ENCODE peak calls at places on chromosomes 11 and 22, in five cellular contexts. U is right lobe of liver, M is GM12891, C is esophagus muscularis mucosa, J is esophagus squamous epithelium. W is an unnamed sample.

GRCh38 chr11:70796601-70797000 is 398.3 kb downstream of the CTTN start:
- DNase-seq in U (no peak), C (no peak), J (no peak), M (no peak), W (no peak)

GRCh38 chr11:84289381-84289906 is 1003.3 kb upstream of the CCDC90B start:
- DNase-seq in M (peak), J (no peak), C (no peak), U (no peak), W (no peak)

GRCh38 chr22:26168199-26168915 is 905 bp upstream of the SEZ6L start:
- DNase-seq in M (no peak), J (no peak), U (no peak), C (no peak), W (no peak)

GRCh38 chr11:13308704-13309103 is 31.1 kb downstream of the BMAL1 start:
- DNase-seq in M (no peak), C (no peak), U (no peak), J (no peak), W (no peak)

GRCh38 chr11:17799147-17799546 is 64.6 kb downstream of the KCNC1 start:
- DNase-seq in C (no peak), J (no peak), U (no peak), M (no peak), W (no peak)

GRCh38 chr11:119691020-119691666 is 37.9 kb downstream of the NECTIN1 start:
- DNase-seq in J (no peak), M (no peak), C (no peak), U (no peak), W (no peak)

GRCh38 chr11:11211888-11212287 is 141.2 kb downstream of the CSNK2A3 start:
- DNase-seq in M (no peak), U (no peak), J (no peak), C (no peak), W (no peak)

GRCh38 chr11:11748706-11749365 is 92.9 kb upstream of the USP47 start:
- DNase-seq in U (no peak), M (no peak), C (peak), J (no peak), W (no peak)

GRCh38 chr22:38228873-38229740 is 27.3 kb downstream of the MAFF start:
- DNase-seq in J (no peak), C (no peak), M (no peak), U (no peak), W (peak)

GRCh38 chr22:38754247-38755154 is 1.3 kb downstream of the SUN2 start:
- DNase-seq in J (peak), C (peak), M (no peak), U (peak), W (peak)

GRCh38 chr11:111299111-111300026 is 1.0 kb downstream of the POU2AF3 start:
- DNase-seq in U (peak), J (no peak), C (peak), M (peak), W (no peak)
- TF ChIP-seq POLR2A in U (no peak), J (no peak), C (no peak), M (no peak), W (no peak)

GRCh38 chr11:46392421-46393230 is 1.1 kb upstream of the CHRM4 start:
- DNase-seq in C (no peak), J (no peak), M (peak), U (peak), W (peak)
- TF ChIP-seq POLR2A in C (no peak), J (no peak), M (no peak), U (no peak), W (no peak)

GRCh38 chr11:9137293-9138132 is 46.1 kb upstream of the SCUBE2 start:
- DNase-seq in M (peak), J (peak), U (peak), C (peak), W (peak)
- TF ChIP-seq POLR2A in M (no peak), J (no peak), U (no peak), C (no peak), W (no peak)

GRCh38 chr11:122731500-122731913 is 76.0 kb downstream of the UBASH3B start:
- DNase-seq in U (no peak), C (no peak), M (no peak), J (no peak), W (no peak)

GRCh38 chr11:122729139-122729538 is 73.6 kb downstream of the UBASH3B start:
- DNase-seq in C (no peak), J (no peak), M (no peak), U (no peak), W (no peak)

GRCh38 chr11:122735031-122735430 is 79.5 kb downstream of the UBASH3B start:
- DNase-seq in M (no peak), C (no peak), J (no peak), U (no peak), W (no peak)

GRCh38 chr11:122732342-122733300 is 77.1 kb downstream of the UBASH3B start:
- DNase-seq in M (no peak), J (no peak), U (no peak), C (no peak), W (no peak)

GRCh38 chr11:122733301-122733686 is 77.8 kb downstream of the UBASH3B start:
- DNase-seq in U (no peak), M (no peak), J (no peak), C (no peak), W (no peak)
- TF ChIP-seq POLR2A in U (no peak), M (no peak), J (no peak), C (no peak), W (no peak)

W was measured in erythroblast.